ENCODE peak calls at places on chromosomes 3 and 15, in seven cellular contexts. Q is fibroblast of lung, L is H1, U is SK-N-SH, O is DND-41, F is GM23248, Y is neuronal stem cell. H is an unnamed sample.

GRCh38 chr3:30597131-30597768 is 9.2 kb upstream of the TGFBR2 start:
- DNase-seq in Q (peak), L (no peak), U (no peak), O (no peak), F (peak), Y (no peak), H (no peak)

GRCh38 chr3:54988302-54989022 is 60.6 kb upstream of the LRTM1 start:
- DNase-seq in Q (peak), L (no peak), U (no peak), O (no peak), F (peak), Y (no peak), H (no peak)

GRCh38 chr3:39473452-39474125 is 6.1 kb downstream of the MOBP start:
- DNase-seq in Q (no peak), L (peak), U (no peak), O (no peak), F (no peak), Y (no peak), H (no peak)

GRCh38 chr15:68210821-68211655 is 5.9 kb upstream of the CALML4 start:
- DNase-seq in Q (peak), L (no peak), U (peak), O (peak), F (peak), Y (peak), H (no peak)

GRCh38 chr3:125072749-125073404 is 17.1 kb upstream of the HEG1 start:
- DNase-seq in Q (no peak), L (no peak), U (no peak), O (no peak), F (no peak), Y (no peak), H (no peak)

GRCh38 chr15:40545457-40545856 is 19.4 kb downstream of the CCDC32 start:
- DNase-seq in Q (no peak), L (no peak), U (no peak), O (no peak), F (no peak), Y (no peak), H (no peak)

GRCh38 chr3:124995460-124995994 is 60.3 kb downstream of the HEG1 start:
- DNase-seq in Q (no peak), L (peak), U (peak), O (peak), F (peak), Y (peak), H (no peak)

GRCh38 chr3:120274739-120275167 is 10.3 kb downstream of the GPR156 start:
- DNase-seq in Q (peak), L (no peak), U (no peak), O (no peak), F (no peak), Y (no peak), H (no peak)

GRCh38 chr3:177934001-177934891 is 602.0 kb upstream of the KCNMB2 start:
- DNase-seq in Q (peak), L (no peak), U (no peak), O (no peak), F (peak), Y (no peak), H (no peak)

GRCh38 chr15:77511869-77512268 is 91.2 kb downstream of the HMG20A start:
- DNase-seq in Q (no peak), L (no peak), U (no peak), O (no peak), F (no peak), Y (no peak), H (no peak)

GRCh38 chr3:13887746-13888300 is 8.0 kb upstream of the WNT7A start:
- DNase-seq in Q (no peak), L (no peak), U (no peak), O (no peak), F (no peak), Y (no peak), H (no peak)

GRCh38 chr3:183291511-183292031 is 38.5 kb downstream of the B3GNT5 start:
- DNase-seq in Q (peak), L (no peak), U (no peak), O (no peak), F (peak), Y (no peak), H (no peak)

GRCh38 chr3:2477635-2478034 is 379.0 kb downstream of the CNTN4 start:
- DNase-seq in Q (no peak), L (no peak), U (no peak), O (no peak), F (no peak), Y (no peak), H (no peak)

GRCh38 chr3:69385723-69386483 is at the start of gene FRMD4B:
- DNase-seq in Q (peak), L (no peak), U (peak), O (peak), F (peak), Y (no peak), H (peak)

GRCh38 chr3:58645726-58646125 is 20.8 kb downstream of the FAM3D start:
- DNase-seq in Q (no peak), L (no peak), U (no peak), O (no peak), F (no peak), Y (no peak), H (no peak)

GRCh38 chr15:33309602-33310276 is 1.0 kb upstream of the RYR3 start:
- DNase-seq in Q (no peak), L (no peak), U (peak), O (no peak), F (peak), Y (peak), H (peak)

GRCh38 chr15:42933886-42934667 is 13.5 kb upstream of the TTBK2 start:
- DNase-seq in Q (peak), L (no peak), U (no peak), O (no peak), F (no peak), Y (no peak), H (no peak)

GRCh38 chr3:46535746-46536145 is 30.4 kb downstream of the LRRC2 start:
- DNase-seq in Q (no peak), L (no peak), U (no peak), O (no peak), F (no peak), Y (no peak), H (no peak)

GRCh38 chr3:33578325-33579180 is 138.3 kb upstream of the UBP1 start:
- DNase-seq in Q (peak), L (no peak), U (no peak), O (no peak), F (peak), Y (peak), H (no peak)

GRCh38 chr15:64739216-64739976 is 36.0 kb downstream of the RBPMS2 start:
- DNase-seq in Q (no peak), L (no peak), U (no peak), O (no peak), F (no peak), Y (no peak), H (no peak)
- H3K9ac ChIP-seq in Q (no peak), L (no peak), U (no peak), O (no peak), F (no peak), Y (no peak), H (no peak)

DNA sequence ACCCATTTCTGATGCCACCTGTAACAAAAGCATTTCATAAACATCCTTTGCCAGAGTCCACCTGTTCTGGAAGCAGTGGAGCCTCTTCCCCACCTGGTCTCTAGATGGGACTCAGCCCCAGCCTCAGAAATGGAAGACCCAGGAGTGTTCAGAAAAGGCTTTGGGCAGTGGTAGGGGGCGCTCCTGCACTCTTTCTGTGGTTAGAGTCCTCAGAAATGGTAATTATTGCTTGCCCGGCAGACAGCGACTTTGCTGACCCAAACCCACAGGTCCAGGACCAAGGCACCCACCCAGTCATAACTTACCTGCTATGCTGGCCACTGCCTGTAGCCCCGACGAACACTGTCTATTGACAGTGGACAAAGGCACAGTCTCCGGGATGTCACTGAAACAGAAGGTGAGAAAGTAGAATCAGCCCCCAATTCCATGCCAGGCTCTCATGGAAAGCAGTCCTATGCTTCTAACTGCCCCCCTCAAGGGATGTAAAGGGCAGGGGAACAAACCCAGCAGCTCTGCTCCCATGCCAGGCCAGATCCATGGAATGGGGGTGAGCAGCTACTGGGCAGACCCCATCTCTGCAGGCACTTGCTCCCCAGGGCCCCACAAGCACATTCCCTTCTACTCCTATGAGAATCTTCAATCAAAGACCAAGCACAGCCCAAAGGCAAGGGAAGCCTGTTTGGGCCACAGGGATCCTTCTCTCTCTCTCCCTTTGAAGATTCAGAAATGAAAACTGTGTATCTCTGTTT is 5.1 kb downstream of the ACAA1 start:
- DNase-seq in Q (peak), L (no peak), U (peak), O (no peak), F (peak), Y (peak), H (no peak)
- H3K27ac ChIP-seq in Q (no peak), L (no peak), U (no peak), O (no peak), F (no peak), Y (no peak), H (peak)

GRCh38 chr15:64337761-64338160 is 18.2 kb downstream of the CSNK1G1 start:
- DNase-seq in Q (no peak), L (no peak), U (no peak), O (no peak), F (no peak), Y (no peak), H (no peak)
- H3K9ac ChIP-seq in Q (no peak), L (no peak), U (no peak), O (no peak), F (no peak), Y (no peak), H (no peak)

GRCh38 chr15:81327526-81327925 is 3.6 kb upstream of the STARD5 start:
- DNase-seq in Q (peak), L (no peak), U (no peak), O (no peak), F (peak), Y (no peak), H (no peak)
- H3K27ac ChIP-seq in Q (peak), L (no peak), U (no peak), O (no peak), F (peak), Y (no peak), H (no peak)

H was measured in kidney.